ENCODE peak calls at places on chromosomes 11 and 22, in seven cellular contexts. B is osteocyte, P is psoas muscle, T is dorsolateral prefrontal cortex, C is T-cell, A is AML-193, Q is AG04450. N is an unnamed sample.

GRCh38 chr11:12149672-12150225 is 39.4 kb downstream of the MICAL2 start:
- DNase-seq in P (no peak), C (no peak), B (no peak), A (no peak), T (no peak), Q (no peak), N (no peak)

GRCh38 chr11:114075891-114076441 is 16.5 kb downstream of the ZBTB16 start:
- DNase-seq in Q (no peak), P (peak), T (no peak), C (peak), A (no peak), B (no peak), N (peak)

GRCh38 chr11:94669032-94669431 is 99.1 kb upstream of the AMOTL1 start:
- DNase-seq in B (peak), P (no peak), Q (no peak), A (no peak), C (no peak), T (no peak), N (no peak)

GRCh38 chr11:9265211-9266131 is at the start of gene DENND5A:
- DNase-seq in C (no peak), B (peak), A (peak), Q (peak), T (peak), P (peak), N (peak)

GRCh38 chr11:14422052-14422813 is 63.2 kb upstream of the RRAS2 start:
- DNase-seq in C (no peak), A (no peak), P (peak), B (peak), Q (peak), T (peak), N (no peak)

GRCh38 chr11:1777737-1778136 is 14.0 kb upstream of the CTSD start:
- DNase-seq in C (no peak), Q (no peak), B (no peak), A (peak), T (no peak), P (no peak), N (no peak)

GRCh38 chr22:48315415-48316244 is 1512.0 kb downstream of the BRD1 start:
- DNase-seq in Q (no peak), C (no peak), P (no peak), A (no peak), B (no peak), T (peak), N (no peak)

GRCh38 chr11:130897262-130898182 is 18.8 kb downstream of the SNX19 start:
- DNase-seq in A (no peak), B (no peak), Q (peak), T (no peak), P (peak), C (no peak), N (no peak)

GRCh38 chr11:249062-249461 is 12.3 kb downstream of the PSMD13 start:
- DNase-seq in Q (no peak), P (no peak), C (no peak), T (no peak), A (no peak), B (no peak), N (no peak)

GRCh38 chr11:1493650-1494244 is 7.2 kb upstream of the MOB2 start:
- DNase-seq in C (no peak), B (no peak), A (no peak), P (no peak), T (no peak), Q (no peak), N (no peak)

GRCh38 chr11:75558939-75559843 is 2.9 kb upstream of the SERPINH1 start:
- DNase-seq in C (no peak), T (no peak), B (no peak), Q (no peak), A (no peak), P (no peak), N (no peak)

GRCh38 chr11:95520765-95521542 is 268.6 kb downstream of the FAM76B start:
- DNase-seq in B (no peak), P (no peak), C (no peak), T (no peak), Q (no peak), A (no peak), N (no peak)

GRCh38 chr11:65663634-65664200 is 1.0 kb upstream of the RELA start:
- DNase-seq in C (no peak), P (peak), T (peak), A (no peak), Q (no peak), B (no peak), N (no peak)

GRCh38 chr11:19800162-19800561 is 87.5 kb downstream of the NAV2 start:
- DNase-seq in P (no peak), T (no peak), C (no peak), B (no peak), Q (no peak), A (no peak), N (no peak)

GRCh38 chr11:102546923-102547471 is 16.4 kb upstream of the MMP7 start:
- DNase-seq in Q (no peak), B (no peak), C (no peak), A (peak), T (no peak), P (no peak), N (no peak)

GRCh38 chr11:71451596-71452353 is 1.2 kb upstream of the NADSYN1 start:
- DNase-seq in C (no peak), A (peak), Q (no peak), P (no peak), T (peak), B (no peak), N (no peak)

GRCh38 chr11:359181-359714 is 10.1 kb upstream of the B4GALNT4 start:
- DNase-seq in P (no peak), A (no peak), Q (no peak), C (no peak), B (no peak), T (no peak), N (peak)

GRCh38 chr22:28978158-28978557 is 83.5 kb downstream of the C22orf31 start:
- DNase-seq in A (no peak), B (no peak), P (peak), Q (no peak), T (peak), C (no peak), N (no peak)

GRCh38 chr11:83122050-83122449 is 34.9 kb upstream of the PCF11 start:
- DNase-seq in Q (no peak), A (peak), T (no peak), C (no peak), B (no peak), P (no peak), N (no peak)

GRCh38 chr11:73402834-73403185 is 26.6 kb downstream of the RELT start:
- DNase-seq in B (no peak), C (no peak), Q (no peak), A (peak), T (no peak), P (no peak), N (no peak)

GRCh38 chr11:38582151-38582550 is 1984.1 kb upstream of the RAG2 start:
- DNase-seq in T (no peak), P (no peak), Q (no peak), A (no peak), B (no peak), C (no peak), N (no peak)

GRCh38 chr11:31799036-31799793 is 11.9 kb downstream of the PAX6 start:
- DNase-seq in Q (no peak), A (no peak), T (no peak), C (no peak), B (no peak), P (no peak), N (no peak)

GRCh38 chr11:44607987-44608386 is 42.5 kb downstream of the CD82 start:
- DNase-seq in P (no peak), C (no peak), B (no peak), Q (no peak), T (no peak), A (no peak), N (no peak)

GRCh38 chr11:24709928-24710565 is 213.2 kb downstream of the LUZP2 start:
- DNase-seq in P (no peak), Q (no peak), A (no peak), C (no peak), B (no peak), T (no peak), N (no peak)

GRCh38 chr11:76577199-76577920 is 93.2 kb downstream of the LRRC32 start:
- DNase-seq in B (peak), P (no peak), C (no peak), Q (peak), A (no peak), T (no peak), N (no peak)